ENCODE peak calls at places on chromosome 22, in four cellular contexts. One of them, this sample, is unnamed.
A peak's percentile ranks its signal among the peaks of the same experiment; 100 is the strongest.

GRCh38 chr22:37030560-37031281 is 11.2 kb downstream of the MPST start:
- DNase-seq in adrenal gland: no peak
- DNase-seq in right atrium auricular region: no peak
- DNase-seq in CD8-positive, alpha-beta T cell: no peak
- DNase-seq in this sample: no peak

GRCh38 chr22:40237241-40237640 is 59.5 kb downstream of the TNRC6B start:
- DNase-seq in adrenal gland: no peak
- DNase-seq in right atrium auricular region: no peak
- DNase-seq in CD8-positive, alpha-beta T cell: no peak
- DNase-seq in this sample: no peak

GRCh38 chr22:35839811-35840739 is 122.4 kb downstream of the APOL5 start:
- DNase-seq in adrenal gland: peak; percentile 90
- DNase-seq in right atrium auricular region: peak; percentile 89
- DNase-seq in CD8-positive, alpha-beta T cell: no peak
- DNase-seq in this sample: peak; percentile 94

GRCh38 chr22:45131749-45132148 is 32.0 kb upstream of the NUP50 start:
- DNase-seq in adrenal gland: peak; percentile 34
- DNase-seq in right atrium auricular region: no peak
- DNase-seq in CD8-positive, alpha-beta T cell: no peak
- DNase-seq in this sample: no peak

GRCh38 chr22:47219789-47220188 is 457.3 kb downstream of the TBC1D22A start:
- DNase-seq in adrenal gland: no peak
- DNase-seq in right atrium auricular region: peak; percentile 36
- DNase-seq in CD8-positive, alpha-beta T cell: no peak
- DNase-seq in this sample: no peak

GRCh38 chr22:35477911-35478582 is 62.6 kb upstream of the RASD2 start:
- DNase-seq in adrenal gland: peak; percentile 85
- DNase-seq in right atrium auricular region: no peak
- DNase-seq in CD8-positive, alpha-beta T cell: no peak
- DNase-seq in this sample: peak; percentile 38

GRCh38 chr22:23029521-23030228 is 40.6 kb upstream of the GNAZ start:
- DNase-seq in adrenal gland: no peak
- DNase-seq in right atrium auricular region: no peak
- DNase-seq in CD8-positive, alpha-beta T cell: no peak
- DNase-seq in this sample: no peak

GRCh38 chr22:44026630-44027511 is 2.8 kb downstream of the PARVB start:
- DNase-seq in adrenal gland: peak; percentile 74
- DNase-seq in right atrium auricular region: peak; percentile 93
- DNase-seq in CD8-positive, alpha-beta T cell: peak; percentile 43
- DNase-seq in this sample: no peak

GRCh38 chr22:47781024-47781423 is 1018.6 kb downstream of the TBC1D22A start:
- DNase-seq in adrenal gland: no peak
- DNase-seq in right atrium auricular region: no peak
- DNase-seq in CD8-positive, alpha-beta T cell: no peak
- DNase-seq in this sample: no peak

GRCh38 chr22:39954584-39955055 is 5.6 kb upstream of the TMA7B start:
- DNase-seq in adrenal gland: no peak
- DNase-seq in right atrium auricular region: no peak
- DNase-seq in CD8-positive, alpha-beta T cell: no peak
- DNase-seq in this sample: no peak

GRCh38 chr22:37162221-37163095 is 12.7 kb upstream of the IL2RB start:
- DNase-seq in adrenal gland: no peak
- DNase-seq in right atrium auricular region: no peak
- DNase-seq in CD8-positive, alpha-beta T cell: peak; percentile 47
- DNase-seq in this sample: no peak

GRCh38 chr22:38937541-38937940 is 19.9 kb upstream of the APOBEC3A start:
- DNase-seq in adrenal gland: no peak
- DNase-seq in right atrium auricular region: no peak
- DNase-seq in CD8-positive, alpha-beta T cell: no peak
- DNase-seq in this sample: no peak

GRCh38 chr22:47034076-47034808 is 271.8 kb downstream of the TBC1D22A start:
- DNase-seq in adrenal gland: no peak
- DNase-seq in right atrium auricular region: no peak
- DNase-seq in CD8-positive, alpha-beta T cell: no peak
- DNase-seq in this sample: no peak

GRCh38 chr22:39600491-39601179 is 30.1 kb downstream of the CACNA1I start:
- DNase-seq in adrenal gland: no peak
- DNase-seq in right atrium auricular region: no peak
- DNase-seq in CD8-positive, alpha-beta T cell: no peak
- DNase-seq in this sample: no peak

GRCh38 chr22:45788530-45788929 is 116.9 kb downstream of the ATXN10 start:
- DNase-seq in adrenal gland: no peak
- DNase-seq in right atrium auricular region: no peak
- DNase-seq in CD8-positive, alpha-beta T cell: no peak
- DNase-seq in this sample: no peak

DNA sequence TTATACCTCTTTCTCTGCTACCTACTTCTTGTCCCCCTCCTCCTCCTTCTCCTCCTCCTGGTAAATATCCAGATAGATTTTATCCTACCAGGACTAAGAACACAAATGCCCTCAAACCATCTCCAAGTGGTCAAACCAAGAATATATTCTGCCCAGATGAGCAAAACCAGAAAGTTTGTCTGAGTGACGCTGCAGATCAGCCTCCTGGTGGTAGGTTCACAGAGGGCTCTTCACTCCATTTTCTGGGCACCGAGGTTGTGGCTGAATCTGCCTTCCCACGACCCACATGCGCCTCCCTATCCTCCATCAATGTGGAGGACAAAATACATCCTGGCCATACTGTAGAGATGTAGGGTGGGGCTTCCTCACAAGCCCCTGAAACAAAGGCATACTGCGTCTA is 543.6 kb downstream of the MN1 start:
- DNase-seq in adrenal gland: no peak
- DNase-seq in right atrium auricular region: no peak
- DNase-seq in CD8-positive, alpha-beta T cell: no peak
- DNase-seq in this sample: no peak
- TF ChIP-seq CTCF in adrenal gland: no peak
- TF ChIP-seq CTCF in right atrium auricular region: no peak
- TF ChIP-seq CTCF in CD8-positive, alpha-beta T cell: no peak
- TF ChIP-seq CTCF in this sample: no peak

GRCh38 chr22:42582987-42583386 is 29.2 kb downstream of the SERHL2 start:
- DNase-seq in adrenal gland: no peak
- DNase-seq in right atrium auricular region: no peak
- DNase-seq in CD8-positive, alpha-beta T cell: no peak
- DNase-seq in this sample: no peak
- H3K36me3 ChIP-seq in adrenal gland: no peaks in the 10 kb centered on the region
- H3K36me3 ChIP-seq in right atrium auricular region: peaks cover 60% of the 10 kb centered on the region
- H3K36me3 ChIP-seq in CD8-positive, alpha-beta T cell: peaks cover 27% of the 10 kb centered on the region
- H3K36me3 ChIP-seq in this sample: peaks cover 26% of the 10 kb centered on the region

GRCh38 chr22:49623715-49624114 is 204.0 kb downstream of the BRD1 start:
- DNase-seq in adrenal gland: no peak
- DNase-seq in right atrium auricular region: no peak
- DNase-seq in CD8-positive, alpha-beta T cell: no peak
- DNase-seq in this sample: no peak
- TF ChIP-seq CTCF in adrenal gland: no peak
- TF ChIP-seq CTCF in right atrium auricular region: no peak
- TF ChIP-seq CTCF in CD8-positive, alpha-beta T cell: no peak
- TF ChIP-seq CTCF in this sample: no peak

GRCh38 chr22:24071686-24072085 is 60.6 kb downstream of the CABIN1 start:
- DNase-seq in adrenal gland: no peak
- DNase-seq in right atrium auricular region: no peak
- DNase-seq in CD8-positive, alpha-beta T cell: no peak
- DNase-seq in this sample: no peak

GRCh38 chr22:24076091-24076867 is 65.2 kb downstream of the CABIN1 start:
- DNase-seq in adrenal gland: no peak
- DNase-seq in right atrium auricular region: no peak
- DNase-seq in CD8-positive, alpha-beta T cell: no peak
- DNase-seq in this sample: peak; percentile 76

GRCh38 chr22:24072361-24072760 is 61.3 kb downstream of the CABIN1 start:
- DNase-seq in adrenal gland: no peak
- DNase-seq in right atrium auricular region: no peak
- DNase-seq in CD8-positive, alpha-beta T cell: no peak
- DNase-seq in this sample: no peak

GRCh38 chr22:24083361-24083760 is 72.3 kb downstream of the CABIN1 start:
- DNase-seq in adrenal gland: no peak
- DNase-seq in right atrium auricular region: no peak
- DNase-seq in CD8-positive, alpha-beta T cell: no peak
- DNase-seq in this sample: no peak

GRCh38 chr22:24077416-24077815 is 66.3 kb downstream of the CABIN1 start:
- DNase-seq in adrenal gland: no peak
- DNase-seq in right atrium auricular region: no peak
- DNase-seq in CD8-positive, alpha-beta T cell: no peak
- DNase-seq in this sample: no peak
- H3K36me3 ChIP-seq in adrenal gland: no peaks in the 10 kb centered on the region
- H3K36me3 ChIP-seq in right atrium auricular region: peaks cover 21% of the 10 kb centered on the region
- H3K36me3 ChIP-seq in CD8-positive, alpha-beta T cell: peaks cover 28% of the 10 kb centered on the region
- H3K36me3 ChIP-seq in this sample: peaks cover 8% of the 10 kb centered on the region

GRCh38 chr22:17540481-17540880 is 22.8 kb upstream of the SLC25A18 start:
- DNase-seq in adrenal gland: no peak
- DNase-seq in right atrium auricular region: no peak
- DNase-seq in CD8-positive, alpha-beta T cell: no peak
- DNase-seq in this sample: no peak
- TF ChIP-seq CTCF in adrenal gland: no peak
- TF ChIP-seq CTCF in right atrium auricular region: no peak
- TF ChIP-seq CTCF in CD8-positive, alpha-beta T cell: no peak
- TF ChIP-seq CTCF in this sample: no peak

GRCh38 chr22:20792221-20792965 is 18.5 kb downstream of the SERPIND1 start:
- DNase-seq in adrenal gland: no peak
- DNase-seq in right atrium auricular region: no peak
- DNase-seq in CD8-positive, alpha-beta T cell: no peak
- DNase-seq in this sample: no peak

GRCh38 chr22:20795014-20795413 is 21.1 kb downstream of the SERPIND1 start:
- DNase-seq in adrenal gland: no peak
- DNase-seq in right atrium auricular region: no peak
- DNase-seq in CD8-positive, alpha-beta T cell: no peak
- DNase-seq in this sample: no peak

GRCh38 chr22:20794132-20794990 is 20.4 kb downstream of the SERPIND1 start:
- DNase-seq in adrenal gland: no peak
- DNase-seq in right atrium auricular region: no peak
- DNase-seq in CD8-positive, alpha-beta T cell: no peak
- DNase-seq in this sample: no peak

GRCh38 chr22:20793386-20794131 is 19.6 kb downstream of the SERPIND1 start:
- DNase-seq in adrenal gland: no peak
- DNase-seq in right atrium auricular region: no peak
- DNase-seq in CD8-positive, alpha-beta T cell: no peak
- DNase-seq in this sample: no peak

DNA sequence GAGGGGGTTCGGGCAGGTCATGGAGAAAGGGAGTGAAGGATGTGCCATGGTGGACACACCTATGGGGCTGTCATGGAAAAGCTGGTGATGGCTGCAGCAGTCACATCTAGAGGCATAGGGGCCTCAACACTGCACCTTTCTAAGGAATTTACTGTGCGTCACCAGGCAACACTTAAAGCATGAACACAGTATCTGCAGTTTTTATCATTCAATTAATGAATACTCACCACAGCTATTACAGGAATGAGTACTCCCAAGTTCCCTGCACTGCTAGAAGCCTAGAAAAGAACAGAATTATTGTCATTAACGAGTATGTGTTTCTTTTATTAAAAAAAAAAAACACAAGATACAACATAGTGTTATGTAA is 19.0 kb downstream of the SERPIND1 start:
- DNase-seq in adrenal gland: no peak
- DNase-seq in right atrium auricular region: no peak
- DNase-seq in CD8-positive, alpha-beta T cell: no peak
- DNase-seq in this sample: no peak
- H3K36me3 ChIP-seq in adrenal gland: no peaks in the 10 kb centered on the region
- H3K36me3 ChIP-seq in right atrium auricular region: peaks cover 54% of the 10 kb centered on the region
- H3K36me3 ChIP-seq in CD8-positive, alpha-beta T cell: peaks cover 58% of the 10 kb centered on the region
- H3K36me3 ChIP-seq in this sample: peaks cover 25% of the 10 kb centered on the region

GRCh38 chr22:28604961-28605360 is 74.7 kb downstream of the TTC28 start:
- DNase-seq in adrenal gland: no peak
- DNase-seq in right atrium auricular region: no peak
- DNase-seq in CD8-positive, alpha-beta T cell: no peak
- DNase-seq in this sample: no peak

GRCh38 chr22:28601915-28602314 is 77.7 kb downstream of the TTC28 start:
- DNase-seq in adrenal gland: no peak
- DNase-seq in right atrium auricular region: no peak
- DNase-seq in CD8-positive, alpha-beta T cell: no peak
- DNase-seq in this sample: no peak

GRCh38 chr22:28597665-28598064 is 82.0 kb downstream of the TTC28 start:
- DNase-seq in adrenal gland: no peak
- DNase-seq in right atrium auricular region: no peak
- DNase-seq in CD8-positive, alpha-beta T cell: no peak
- DNase-seq in this sample: no peak

GRCh38 chr22:28599693-28600092 is 79.9 kb downstream of the TTC28 start:
- DNase-seq in adrenal gland: no peak
- DNase-seq in right atrium auricular region: no peak
- DNase-seq in CD8-positive, alpha-beta T cell: no peak
- DNase-seq in this sample: no peak

DNA sequence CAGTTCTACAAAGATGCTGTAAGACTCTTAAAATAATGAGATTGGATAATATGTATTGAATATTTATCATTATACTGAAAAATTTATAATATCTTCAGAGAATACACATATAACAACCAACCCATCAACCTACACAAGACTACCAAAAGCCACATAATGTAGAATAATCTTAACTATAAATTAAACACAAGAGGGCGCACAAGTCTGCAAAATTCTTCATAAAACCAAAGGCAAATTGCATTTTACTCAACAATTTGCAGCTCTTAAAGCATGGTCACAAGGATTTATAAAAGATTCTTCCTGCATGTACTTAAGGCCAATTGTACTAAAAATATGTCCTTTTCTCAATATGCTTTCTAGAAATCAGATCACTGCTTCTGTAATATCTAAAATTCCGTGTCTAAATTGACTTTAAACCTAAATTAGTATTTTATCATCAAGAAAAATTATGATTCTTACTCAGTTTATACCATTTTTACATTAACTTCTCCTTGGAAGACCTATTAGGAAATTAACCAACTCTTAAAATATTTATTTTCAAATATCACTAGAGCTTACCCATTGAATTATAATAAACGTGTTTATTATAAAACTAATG is 79.0 kb downstream of the TTC28 start:
- DNase-seq in adrenal gland: no peak
- DNase-seq in right atrium auricular region: no peak
- DNase-seq in CD8-positive, alpha-beta T cell: no peak
- DNase-seq in this sample: peak; percentile 48
- TF ChIP-seq CTCF in adrenal gland: peak; percentile 47
- TF ChIP-seq CTCF in right atrium auricular region: peak; percentile 65
- TF ChIP-seq CTCF in CD8-positive, alpha-beta T cell: peak; percentile 58
- TF ChIP-seq CTCF in this sample: peak; percentile 25